ENCODE peak calls at places on chromosomes 2 and 18, in nine cellular contexts. X, Q, B, D, Z, V, M, O and T are unnamed samples.

GRCh38 chr2:155377178-155377780 is 678.8 kb downstream of the KCNJ3 start:
- DNase-seq in X (no peak), V (no peak), O (no peak), Z (no peak), D (no peak), Q (no peak), B (peak; percentile 18), M (peak; percentile 35), T (no peak)

GRCh38 chr2:201966691-201967388 is 66.8 kb upstream of the FZD7 start:
- DNase-seq in D (no peak), M (no peak), X (no peak), O (peak; percentile 41), Q (no peak), V (no peak), B (no peak), Z (no peak), T (no peak)

GRCh38 chr2:135913726-135914365 is 37.6 kb upstream of the MCM6 start:
- DNase-seq in O (no peak), B (peak; percentile 73), X (peak; percentile 53), Q (peak; percentile 12), Z (no peak), M (peak; percentile 19), V (no peak), D (no peak), T (no peak)

GRCh38 chr2:105358593-105358992 is 21.3 kb downstream of the C2orf49 start:
- DNase-seq in D (no peak), M (no peak), O (no peak), X (no peak), Z (no peak), Q (no peak), B (no peak), V (no peak), T (peak; percentile 25)

GRCh38 chr18:79972720-79973119 is 8.3 kb downstream of the HSBP1L1 start:
- DNase-seq in O (no peak), V (no peak), X (no peak), Z (no peak), D (no peak), M (no peak), B (no peak), Q (no peak), T (no peak)

GRCh38 chr18:12076424-12077140 is 17.1 kb upstream of the ANKRD62 start:
- DNase-seq in B (no peak), Z (no peak), Q (no peak), M (no peak), D (no peak), X (no peak), O (no peak), V (no peak), T (peak; percentile 23)

GRCh38 chr18:48270929-48271328 is 138.3 kb downstream of the ZBTB7C start:
- DNase-seq in M (no peak), B (no peak), X (no peak), V (no peak), Q (no peak), O (no peak), Z (no peak), D (no peak), T (no peak)

GRCh38 chr2:216315817-216316603 is 56.3 kb downstream of the MARCHF4 start:
- DNase-seq in M (peak; percentile 71), V (no peak), B (no peak), X (peak; percentile 82), D (no peak), O (no peak), Z (no peak), Q (peak; percentile 73), T (no peak)

GRCh38 chr2:127829845-127830246 is 18.9 kb upstream of the WDR33 start:
- DNase-seq in Z (no peak), V (no peak), M (no peak), X (no peak), B (peak; percentile 98), D (no peak), O (no peak), Q (no peak), T (no peak)

GRCh38 chr2:238203104-238203972 is at the start of gene ILKAP:
- DNase-seq in D (peak; percentile 92), B (peak; percentile 91), Z (peak; percentile 89), X (peak; percentile 52), O (peak; percentile 88), V (peak; percentile 88), Q (no peak), M (peak; percentile 22), T (peak; percentile 90)
- TF ChIP-seq CTCF in D (no peak), B (no peak), Z (no peak), X (no peak), O (no peak), V (no peak), Q (no peak), M (no peak), T (peak; percentile 4)

GRCh38 chr2:138066139-138066806 is 102.0 kb downstream of the HNMT start:
- DNase-seq in O (no peak), Q (no peak), Z (no peak), B (no peak), M (no peak), X (no peak), V (no peak), D (no peak), T (no peak)

GRCh38 chr2:138071720-138072719 is 107.7 kb downstream of the HNMT start:
- DNase-seq in M (no peak), Z (no peak), B (no peak), O (peak; percentile 13), V (no peak), Q (no peak), X (no peak), D (no peak), T (no peak)
- H3K27ac ChIP-seq in M (no peak overlapping the region), Z (no peak overlapping the region), B (no peak overlapping the region), O (no peak overlapping the region), V (peak overlapping the region; percentile 41), Q (no peak overlapping the region), X (no peak overlapping the region), D (no peak overlapping the region), T (no peak overlapping the region)

DNA sequence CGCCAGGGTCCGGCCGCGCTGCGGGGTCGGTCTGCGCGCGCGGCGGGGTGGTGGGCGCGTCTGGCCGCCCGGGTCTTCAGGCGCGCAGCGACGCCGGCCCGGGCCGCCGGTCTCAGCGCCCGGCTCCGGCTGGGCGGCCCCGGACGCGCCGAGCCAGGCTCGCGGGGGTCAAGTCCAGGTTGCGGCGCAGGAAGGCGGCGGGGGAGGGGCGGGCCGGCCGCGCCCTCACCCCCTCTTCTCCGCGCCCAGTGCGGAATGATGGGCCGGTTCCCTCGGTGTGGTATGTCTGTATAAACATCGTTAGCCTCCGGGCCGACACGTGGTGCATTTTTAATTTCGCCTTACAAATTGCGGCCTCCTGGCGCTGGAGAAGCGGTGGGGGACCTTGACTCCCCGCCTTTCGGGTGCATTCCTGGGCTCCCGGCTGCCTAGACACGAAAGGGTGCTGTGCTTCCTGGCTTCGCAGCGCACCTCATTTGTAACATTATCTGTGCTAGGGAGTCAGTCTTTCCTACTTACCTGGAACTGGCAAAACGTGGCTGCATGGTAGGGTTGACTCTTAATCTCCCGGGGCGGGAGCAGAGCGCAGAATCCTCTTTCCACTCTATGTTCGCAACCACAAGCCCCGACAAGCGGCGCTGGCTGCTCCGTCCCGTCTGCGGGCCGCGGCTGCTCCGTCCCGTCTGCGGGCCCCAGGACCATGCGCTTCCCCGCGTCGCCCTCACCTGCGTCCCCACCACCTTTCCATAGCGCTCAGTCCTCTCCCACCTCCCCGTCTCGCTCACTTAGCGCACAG is 69.0 kb downstream of the CTAGE1 start:
- DNase-seq in Q (no peak), B (no peak), O (peak; percentile 61), X (peak; percentile 74), M (no peak), Z (no peak), D (peak; percentile 78), V (peak; percentile 67), T (peak; percentile 73)
- TF ChIP-seq CTCF in Q (no peak), B (no peak), O (no peak), X (no peak), M (no peak), Z (no peak), D (no peak), V (no peak), T (no peak)

GRCh38 chr18:62811674-62812073 is 96.3 kb downstream of the PHLPP1 start:
- DNase-seq in Z (no peak), V (no peak), O (no peak), Q (no peak), X (no peak), M (no peak), D (no peak), B (no peak), T (no peak)
- H3K27ac ChIP-seq in Z (no peak overlapping the region), V (no peak overlapping the region), O (no peak overlapping the region), Q (no peak overlapping the region), X (no peak overlapping the region), M (no peak overlapping the region), D (no peak overlapping the region), B (no peak overlapping the region), T (no peak overlapping the region)

GRCh38 chr2:181781082-181781786 is 100.9 kb upstream of the NEUROD1 start:
- DNase-seq in Q (no peak), V (no peak), Z (no peak), M (no peak), X (no peak), B (no peak), O (no peak), D (no peak), T (no peak)
- TF ChIP-seq CTCF in Q (no peak), V (no peak), Z (no peak), M (peak; percentile 40), X (peak; percentile 17), B (no peak), O (no peak), D (no peak), T (no peak)

DNA sequence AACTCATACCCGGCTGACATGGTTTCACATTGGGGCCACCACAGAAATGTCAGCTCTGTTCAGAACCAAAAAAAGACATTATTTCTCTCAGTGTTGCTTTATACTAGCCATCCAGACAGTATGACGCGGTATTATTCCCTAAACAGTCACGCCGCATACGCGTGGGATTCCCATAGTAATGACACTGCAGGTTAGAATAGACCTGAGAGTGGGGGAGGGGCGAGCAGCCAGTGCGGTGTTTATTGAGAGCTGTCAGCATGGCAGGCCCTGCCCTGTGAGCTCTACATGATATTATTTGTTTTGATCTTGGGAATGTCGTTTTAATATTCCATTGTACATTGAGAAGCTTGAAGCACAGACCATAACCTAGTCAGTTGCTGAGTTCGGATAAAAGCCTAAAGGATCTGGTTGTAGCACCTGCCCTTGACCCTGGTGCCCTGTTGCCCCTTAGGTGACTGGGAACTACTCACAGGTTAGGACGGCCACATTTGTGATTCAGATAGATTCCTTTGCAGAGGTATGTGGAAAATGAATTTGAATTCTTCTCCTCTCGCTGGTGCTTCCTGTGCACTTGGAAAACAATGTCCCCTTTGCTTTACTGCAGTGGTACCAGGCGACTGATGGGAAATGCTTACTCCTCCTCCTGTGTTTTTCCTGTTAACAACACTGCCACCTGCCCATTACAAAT is 150.1 kb downstream of the ARHGAP28 start:
- DNase-seq in M (no peak), Q (no peak), O (no peak), B (no peak), V (no peak), Z (no peak), D (no peak), X (no peak), T (no peak)
- H3K27ac ChIP-seq in M (no peak overlapping the region), Q (no peak overlapping the region), O (no peak overlapping the region), B (no peak overlapping the region), V (peak overlapping the region; percentile 46), Z (peak overlapping the region; percentile 10), D (no peak overlapping the region), X (no peak overlapping the region), T (no peak overlapping the region)